ENCODE peak calls at places on chromosomes 2 and 18, in ten cellular contexts. V is HAP-1, C is upper lobe of left lung, N is Peyer's patch, H is adipocyte, K is cardiac muscle cell, Y is fibroblast of lung, E is left lung, P is PC-3, Z is transverse colon. W is an unnamed sample.

GRCh38 chr2:121888189-121888557 is 132.7 kb downstream of the TSN start:
- DNase-seq in V (no peak), C (no peak), N (no peak), H (no peak), K (peak; percentile 8), Y (no peak), E (no peak), P (peak; percentile 35), Z (no peak), W (no peak)

GRCh38 chr2:215598376-215598975 is 162.6 kb upstream of the FN1 start:
- DNase-seq in V (no peak), C (no peak), N (no peak), H (peak; percentile 49), K (no peak), Y (peak; percentile 91), E (no peak), P (peak; percentile 51), Z (no peak), W (no peak)

GRCh38 chr2:7685342-7686015 is 768.3 kb downstream of the RNF144A start:
- DNase-seq in V (no peak), C (no peak), N (no peak), H (peak; percentile 73), K (no peak), Y (peak; percentile 6), E (no peak), P (peak; percentile 53), Z (no peak), W (peak; percentile 59)

GRCh38 chr2:222844323-222844722 is 16.5 kb upstream of the ACSL3 start:
- DNase-seq in V (no peak), C (peak; percentile 30), N (no peak), H (peak; percentile 84), K (peak; percentile 84), Y (peak; percentile 94), E (no peak), P (peak; percentile 95), Z (no peak), W (no peak)

GRCh38 chr18:79546781-79547272 is 132.8 kb upstream of the CTDP1 start:
- DNase-seq in V (no peak), C (no peak), N (peak; percentile 38), H (no peak), K (no peak), Y (no peak), E (peak; percentile 23), P (no peak), Z (no peak), W (no peak)

GRCh38 chr2:37583867-37584266 is 87.6 kb downstream of the CDC42EP3 start:
- DNase-seq in V (no peak), C (no peak), N (no peak), H (peak; percentile 69), K (peak; percentile 53), Y (peak; percentile 55), E (no peak), P (peak; percentile 74), Z (no peak), W (no peak)

GRCh38 chr2:149715005-149715592 is 127.5 kb upstream of the MMADHC start:
- DNase-seq in V (peak; percentile 54), C (no peak), N (no peak), H (peak; percentile 64), K (peak; percentile 72), Y (peak; percentile 57), E (no peak), P (peak; percentile 74), Z (no peak), W (peak; percentile 34)

GRCh38 chr18:50678651-50679415 is 118.9 kb downstream of the MAPK4 start:
- DNase-seq in V (no peak), C (no peak), N (no peak), H (no peak), K (no peak), Y (no peak), E (no peak), P (no peak), Z (no peak), W (no peak)

GRCh38 chr2:88601302-88601701 is 26.0 kb downstream of the EIF2AK3 start:
- DNase-seq in V (no peak), C (no peak), N (no peak), H (no peak), K (peak; percentile 87), Y (peak; percentile 83), E (no peak), P (no peak), Z (no peak), W (no peak)

GRCh38 chr2:171136024-171136423 is 24.7 kb downstream of the TLK1 start:
- DNase-seq in V (no peak), C (no peak), N (no peak), H (no peak), K (no peak), Y (no peak), E (no peak), P (no peak), Z (no peak), W (no peak)

GRCh38 chr2:219118504-219118903 is 42.1 kb downstream of the NHEJ1 start:
- DNase-seq in V (no peak), C (no peak), N (no peak), H (no peak), K (no peak), Y (no peak), E (no peak), P (no peak), Z (peak; percentile 70), W (no peak)

DNA sequence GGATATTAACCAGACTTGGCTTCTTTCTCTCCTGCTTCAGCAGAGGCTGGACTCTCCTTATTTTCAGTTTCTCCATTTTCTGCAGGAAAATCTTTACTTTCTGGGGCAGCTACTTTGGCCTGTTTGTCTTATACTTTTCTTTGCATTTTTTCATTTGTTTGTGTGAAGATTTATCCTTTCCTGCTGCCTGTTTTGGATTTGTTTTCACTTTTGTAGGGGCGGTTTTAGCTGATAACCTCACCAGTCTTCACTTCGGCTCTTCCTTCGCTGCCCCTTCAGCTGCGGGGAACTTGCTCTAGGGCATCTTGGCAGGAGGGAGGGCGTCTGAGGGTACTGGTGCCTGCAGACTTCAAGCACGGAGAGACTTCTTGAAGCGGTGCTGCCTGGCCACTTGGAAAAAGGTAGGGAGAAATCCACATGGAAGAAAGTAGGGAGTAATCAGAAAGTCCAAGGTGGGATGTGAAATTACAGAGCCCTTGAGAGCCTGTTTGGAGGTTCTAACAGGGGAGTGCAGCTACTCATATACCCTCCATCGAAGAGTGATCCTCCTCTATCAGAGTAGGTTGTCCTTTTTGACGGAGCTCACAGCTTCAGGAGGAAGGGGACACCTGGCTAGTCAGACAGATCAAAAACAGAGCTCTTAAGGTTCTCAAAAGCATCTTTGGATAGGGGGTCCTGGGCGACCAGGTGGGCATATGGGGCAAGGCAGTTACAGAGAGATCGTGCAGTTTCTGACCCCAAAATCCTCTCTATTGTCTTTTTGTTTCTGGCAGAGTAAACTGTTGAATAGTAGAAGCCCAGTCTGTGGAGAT is 14.6 kb upstream of the ZDBF2 start:
- DNase-seq in V (no peak), C (no peak), N (no peak), H (no peak), K (no peak), Y (no peak), E (no peak), P (no peak), Z (no peak), W (peak; percentile 48)
- H3K27me3 ChIP-seq in V (peaks cover 3% of the 10 kb centered on the region), C (peaks cover 22% of the 10 kb centered on the region), N (no peaks in the 10 kb centered on the region), H (peaks cover 70% of the 10 kb centered on the region), K (peaks cover 100% of the 10 kb centered on the region), Y (peaks cover 42% of the 10 kb centered on the region), E (peaks cover 100% of the 10 kb centered on the region), P (peaks cover 62% of the 10 kb centered on the region), Z (peaks cover 100% of the 10 kb centered on the region), W (peaks cover 88% of the 10 kb centered on the region)

DNA sequence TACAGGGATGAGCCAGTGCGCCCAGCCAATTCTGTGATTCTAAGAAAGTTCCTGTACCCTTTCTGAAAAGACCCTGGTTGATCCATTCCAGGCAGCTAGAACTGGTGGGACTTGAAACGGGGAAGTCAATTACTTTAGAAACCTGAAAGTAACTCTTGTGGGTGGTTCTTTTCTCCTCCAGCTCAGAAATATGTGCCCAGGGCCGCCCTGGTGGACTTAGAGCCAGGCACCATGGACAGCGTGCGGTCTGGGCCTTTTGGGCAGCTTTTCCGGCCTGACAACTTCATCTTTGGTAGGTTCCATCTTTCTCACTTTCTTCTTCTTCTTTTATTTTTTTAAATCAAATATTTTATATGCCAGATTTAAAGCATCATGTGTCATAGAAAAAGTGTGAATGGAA is 2.7 kb downstream of the TUBB6 start:
- DNase-seq in V (no peak), C (no peak), N (no peak), H (peak; percentile 36), K (no peak), Y (no peak), E (no peak), P (no peak), Z (no peak), W (no peak)
- H3K4me1 ChIP-seq in V (peaks cover 6% of the 10 kb centered on the region), C (peaks cover 40% of the 10 kb centered on the region), N (peaks cover 6% of the 10 kb centered on the region), H (peaks cover 69% of the 10 kb centered on the region), K (peaks cover 22% of the 10 kb centered on the region), Y (peaks cover 12% of the 10 kb centered on the region), E (peaks cover 46% of the 10 kb centered on the region), P (peaks cover 10% of the 10 kb centered on the region), Z (peaks cover 4% of the 10 kb centered on the region), W (peaks cover 32% of the 10 kb centered on the region)

GRCh38 chr18:3871687-3872086 is 421.7 kb downstream of the TGIF1 start:
- DNase-seq in V (no peak), C (no peak), N (no peak), H (no peak), K (no peak), Y (no peak), E (no peak), P (no peak), Z (no peak), W (peak; percentile 54)

GRCh38 chr18:3869848-3870247 is 419.9 kb downstream of the TGIF1 start:
- DNase-seq in V (peak; percentile 25), C (no peak), N (no peak), H (peak; percentile 74), K (peak; percentile 83), Y (peak; percentile 86), E (no peak), P (peak; percentile 72), Z (no peak), W (no peak)

GRCh38 chr18:3872651-3873050 is 422.7 kb downstream of the TGIF1 start:
- DNase-seq in V (no peak), C (no peak), N (no peak), H (no peak), K (no peak), Y (no peak), E (no peak), P (no peak), Z (no peak), W (no peak)

GRCh38 chr18:3873211-3873610 is 423.2 kb downstream of the TGIF1 start:
- DNase-seq in V (no peak), C (no peak), N (no peak), H (no peak), K (no peak), Y (no peak), E (no peak), P (no peak), Z (no peak), W (no peak)

GRCh38 chr18:3870914-3871313 is 420.9 kb downstream of the TGIF1 start:
- DNase-seq in V (no peak), C (no peak), N (no peak), H (no peak), K (no peak), Y (no peak), E (no peak), P (no peak), Z (no peak), W (no peak)
- H3K27me3 ChIP-seq in V (no peaks in the 10 kb centered on the region), C (no peaks in the 10 kb centered on the region), N (no peaks in the 10 kb centered on the region), H (no peaks in the 10 kb centered on the region), K (no peaks in the 10 kb centered on the region), Y (no peaks in the 10 kb centered on the region), E (no peaks in the 10 kb centered on the region), P (peaks cover 54% of the 10 kb centered on the region), Z (no peaks in the 10 kb centered on the region), W (peaks cover 15% of the 10 kb centered on the region)

DNA sequence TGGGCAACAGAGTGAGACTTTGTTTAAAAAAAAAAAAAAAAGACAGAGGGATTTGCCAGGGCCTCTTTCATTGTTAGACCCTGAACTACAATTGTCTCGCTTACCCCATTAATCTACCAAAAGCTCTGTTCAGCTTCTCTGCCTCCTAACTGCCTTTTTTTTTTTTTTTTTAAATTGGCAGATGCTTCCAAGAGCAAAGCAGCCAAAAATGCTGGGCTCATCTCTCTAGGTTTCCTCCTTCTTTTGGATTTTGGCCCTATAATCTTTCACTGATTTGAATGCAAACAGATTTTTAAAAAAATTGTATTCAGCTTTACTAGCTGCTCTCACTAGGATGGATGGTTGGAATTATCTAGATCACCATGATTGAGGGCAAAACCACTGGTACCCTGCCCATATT is 33.2 kb upstream of the RAPGEF4 start:
- DNase-seq in V (no peak), C (no peak), N (no peak), H (no peak), K (no peak), Y (no peak), E (no peak), P (no peak), Z (no peak), W (no peak)
- H3K4me1 ChIP-seq in V (no peaks in the 10 kb centered on the region), C (no peaks in the 10 kb centered on the region), N (no peaks in the 10 kb centered on the region), H (peaks cover 16% of the 10 kb centered on the region), K (peaks cover 4% of the 10 kb centered on the region), Y (peaks cover 11% of the 10 kb centered on the region), E (no peaks in the 10 kb centered on the region), P (peaks cover 40% of the 10 kb centered on the region), Z (no peaks in the 10 kb centered on the region), W (peaks cover 24% of the 10 kb centered on the region)